ENCODE peak calls at places on chromosomes 7 and 10, in eight cellular contexts. F is NCI-H774, A is thoracic aorta, X is mesothelial cell of epicardium, H is DMS153, T is H54, V is NCI-H1092, E is nucleus accumbens. Q is an unnamed sample.

GRCh38 chr7:132882714-132883428 is 199.0 kb downstream of the CHCHD3 start:
- DNase-seq in F (no peak), A (no peak), X (no peak), H (no peak), T (no peak), V (no peak), E (no peak), Q (no peak)

GRCh38 chr7:14836571-14837189 is 65.9 kb downstream of the DGKB start:
- DNase-seq in F (peak; percentile 60), A (no peak), X (no peak), H (peak; percentile 58), T (peak; percentile 53), V (peak; percentile 75), E (peak; percentile 31), Q (peak; percentile 7)

GRCh38 chr10:11414314-11415038 is 197.0 kb downstream of the USP6NL start:
- DNase-seq in F (no peak), A (no peak), X (no peak), H (no peak), T (no peak), V (no peak), E (no peak), Q (no peak)

GRCh38 chr10:113488186-113488585 is 64.7 kb upstream of the HABP2 start:
- DNase-seq in F (no peak), A (no peak), X (no peak), H (no peak), T (no peak), V (no peak), E (no peak), Q (no peak)

GRCh38 chr10:78470267-78471103 is 436.8 kb downstream of the RPS24 start:
- DNase-seq in F (peak; percentile 85), A (no peak), X (no peak), H (peak; percentile 99), T (no peak), V (peak; percentile 68), E (no peak), Q (no peak)

GRCh38 chr7:121541457-121541856 is 145.3 kb upstream of the FAM3C start:
- DNase-seq in F (no peak), A (no peak), X (no peak), H (no peak), T (no peak), V (no peak), E (no peak), Q (no peak)

GRCh38 chr7:122303971-122304603 is 463 bp downstream of the FEZF1 start:
- DNase-seq in F (no peak), A (no peak), X (no peak), H (peak; percentile 12), T (no peak), V (no peak), E (no peak), Q (no peak)

GRCh38 chr7:53358301-53358700 is 322.9 kb downstream of the POM121L12 start:
- DNase-seq in F (no peak), A (no peak), X (no peak), H (no peak), T (no peak), V (no peak), E (no peak), Q (no peak)

GRCh38 chr10:74888947-74889661 is 62.7 kb downstream of the KAT6B start:
- DNase-seq in F (no peak), A (no peak), X (no peak), H (no peak), T (peak; percentile 16), V (no peak), E (no peak), Q (peak; percentile 33)